ENCODE peak calls at places on chromosomes 5 and 9, in seven cellular contexts. One of them, this sample, is unnamed. For H3K9me3, the result is how much of the 10 kb centered on the place peaks cover.

GRCh38 chr5:2776338-2777302 is 25.1 kb upstream of the IRX2 start:
- DNase-seq in SK-N-SH: no peak
- DNase-seq in CD8-positive, alpha-beta memory T cell: no peak
- DNase-seq in A549: no peak
- DNase-seq in sigmoid colon: no peak
- DNase-seq in ascending aorta: no peak
- DNase-seq in H9: no peak
- DNase-seq in this sample: no peak

GRCh38 chr9:116467740-116468351 is 219.3 kb upstream of the TRIM32 start:
- DNase-seq in CD8-positive, alpha-beta memory T cell: no peak
- DNase-seq in SK-N-SH: no peak
- DNase-seq in ascending aorta: no peak
- DNase-seq in H9: no peak
- DNase-seq in A549: no peak
- DNase-seq in sigmoid colon: no peak
- DNase-seq in this sample: no peak

GRCh38 chr5:142736247-142736632 is 33.9 kb upstream of the ARHGAP26 start:
- DNase-seq in CD8-positive, alpha-beta memory T cell: no peak
- DNase-seq in A549: no peak
- DNase-seq in ascending aorta: no peak
- DNase-seq in sigmoid colon: no peak
- DNase-seq in H9: no peak
- DNase-seq in SK-N-SH: no peak
- DNase-seq in this sample: no peak

GRCh38 chr9:64773491-64773931 is 511.5 kb downstream of the FOXD4L5 start:
- DNase-seq in ascending aorta: no peak
- DNase-seq in SK-N-SH: peak
- DNase-seq in sigmoid colon: no peak
- DNase-seq in H9: peak
- DNase-seq in CD8-positive, alpha-beta memory T cell: peak
- DNase-seq in A549: no peak
- DNase-seq in this sample: peak

GRCh38 chr5:94788527-94788926 is 170.1 kb downstream of the SLF1 start:
- DNase-seq in H9: no peak
- DNase-seq in ascending aorta: no peak
- DNase-seq in A549: no peak
- DNase-seq in CD8-positive, alpha-beta memory T cell: no peak
- DNase-seq in SK-N-SH: no peak
- DNase-seq in sigmoid colon: no peak
- DNase-seq in this sample: no peak

GRCh38 chr5:179325296-179326031 is 19.8 kb downstream of the ADAMTS2 start:
- DNase-seq in sigmoid colon: peak
- DNase-seq in H9: no peak
- DNase-seq in A549: no peak
- DNase-seq in ascending aorta: no peak
- DNase-seq in SK-N-SH: no peak
- DNase-seq in CD8-positive, alpha-beta memory T cell: no peak
- DNase-seq in this sample: no peak

GRCh38 chr9:70435948-70436347 is 21.5 kb upstream of the KLF9 start:
- DNase-seq in A549: no peak
- DNase-seq in H9: no peak
- DNase-seq in sigmoid colon: no peak
- DNase-seq in CD8-positive, alpha-beta memory T cell: no peak
- DNase-seq in SK-N-SH: no peak
- DNase-seq in ascending aorta: no peak
- DNase-seq in this sample: no peak

GRCh38 chr9:115548826-115549225 is 430.9 kb upstream of the TNC start:
- DNase-seq in A549: no peak
- DNase-seq in sigmoid colon: no peak
- DNase-seq in H9: no peak
- DNase-seq in CD8-positive, alpha-beta memory T cell: no peak
- DNase-seq in ascending aorta: no peak
- DNase-seq in SK-N-SH: no peak
- DNase-seq in this sample: peak

GRCh38 chr9:121770415-121771273 is 119.2 kb downstream of the DAB2IP start:
- DNase-seq in H9: no peak
- DNase-seq in SK-N-SH: no peak
- DNase-seq in ascending aorta: no peak
- DNase-seq in CD8-positive, alpha-beta memory T cell: no peak
- DNase-seq in sigmoid colon: peak
- DNase-seq in A549: no peak
- DNase-seq in this sample: no peak

GRCh38 chr5:115888027-115888426 is 46.3 kb downstream of the AP3S1 start:
- DNase-seq in A549: no peak
- DNase-seq in H9: no peak
- DNase-seq in sigmoid colon: no peak
- DNase-seq in CD8-positive, alpha-beta memory T cell: no peak
- DNase-seq in ascending aorta: no peak
- DNase-seq in SK-N-SH: no peak
- DNase-seq in this sample: no peak

GRCh38 chr5:57032151-57032551 is 80.2 kb upstream of the MIER3 start:
- DNase-seq in H9: no peak
- DNase-seq in CD8-positive, alpha-beta memory T cell: no peak
- DNase-seq in A549: peak
- DNase-seq in sigmoid colon: no peak
- DNase-seq in SK-N-SH: no peak
- DNase-seq in ascending aorta: no peak
- DNase-seq in this sample: no peak

GRCh38 chr9:100670719-100671118 is 92.8 kb downstream of the CAVIN4 start:
- DNase-seq in ascending aorta: no peak
- DNase-seq in A549: no peak
- DNase-seq in CD8-positive, alpha-beta memory T cell: no peak
- DNase-seq in SK-N-SH: no peak
- DNase-seq in H9: no peak
- DNase-seq in sigmoid colon: no peak
- DNase-seq in this sample: no peak

GRCh38 chr5:82100303-82101077 is 128.7 kb downstream of the ATG10 start:
- DNase-seq in H9: peak
- DNase-seq in ascending aorta: no peak
- DNase-seq in sigmoid colon: no peak
- DNase-seq in A549: peak
- DNase-seq in SK-N-SH: no peak
- DNase-seq in CD8-positive, alpha-beta memory T cell: no peak
- DNase-seq in this sample: no peak

GRCh38 chr5:150912312-150912814 is 7.6 kb upstream of the ZNF300 start:
- DNase-seq in ascending aorta: no peak
- DNase-seq in SK-N-SH: no peak
- DNase-seq in CD8-positive, alpha-beta memory T cell: no peak
- DNase-seq in H9: no peak
- DNase-seq in sigmoid colon: no peak
- DNase-seq in A549: no peak
- DNase-seq in this sample: no peak
- H3K9me3 ChIP-seq in ascending aorta: half or more
- H3K9me3 ChIP-seq in SK-N-SH: under half
- H3K9me3 ChIP-seq in CD8-positive, alpha-beta memory T cell: under half
- H3K9me3 ChIP-seq in H9: half or more
- H3K9me3 ChIP-seq in sigmoid colon: under half
- H3K9me3 ChIP-seq in A549: under half
- H3K9me3 ChIP-seq in this sample: under half

GRCh38 chr9:1235650-1236401 is 185.7 kb downstream of the DMRT2 start:
- DNase-seq in ascending aorta: no peak
- DNase-seq in sigmoid colon: no peak
- DNase-seq in A549: no peak
- DNase-seq in H9: no peak
- DNase-seq in SK-N-SH: no peak
- DNase-seq in CD8-positive, alpha-beta memory T cell: no peak
- DNase-seq in this sample: peak
- H3K9me3 ChIP-seq in ascending aorta: under half
- H3K9me3 ChIP-seq in sigmoid colon: under half
- H3K9me3 ChIP-seq in A549: under half
- H3K9me3 ChIP-seq in H9: under half
- H3K9me3 ChIP-seq in SK-N-SH: under half
- H3K9me3 ChIP-seq in CD8-positive, alpha-beta memory T cell: under half
- H3K9me3 ChIP-seq in this sample: under half

GRCh38 chr5:150895431-150896428 is 9.1 kb downstream of the ZNF300 start:
- DNase-seq in CD8-positive, alpha-beta memory T cell: no peak
- DNase-seq in A549: no peak
- DNase-seq in SK-N-SH: no peak
- DNase-seq in sigmoid colon: no peak
- DNase-seq in H9: no peak
- DNase-seq in ascending aorta: no peak
- DNase-seq in this sample: peak
- H3K9me3 ChIP-seq in CD8-positive, alpha-beta memory T cell: half or more
- H3K9me3 ChIP-seq in A549: half or more
- H3K9me3 ChIP-seq in SK-N-SH: half or more
- H3K9me3 ChIP-seq in sigmoid colon: half or more
- H3K9me3 ChIP-seq in H9: half or more
- H3K9me3 ChIP-seq in ascending aorta: half or more
- H3K9me3 ChIP-seq in this sample: half or more

GRCh38 chr5:27472875-27473274 is 434.5 kb upstream of the CDH9 start:
- DNase-seq in H9: no peak
- DNase-seq in A549: peak
- DNase-seq in CD8-positive, alpha-beta memory T cell: no peak
- DNase-seq in sigmoid colon: no peak
- DNase-seq in ascending aorta: no peak
- DNase-seq in SK-N-SH: no peak
- DNase-seq in this sample: peak
- H3K9me3 ChIP-seq in H9: under half
- H3K9me3 ChIP-seq in A549: under half
- H3K9me3 ChIP-seq in CD8-positive, alpha-beta memory T cell: under half
- H3K9me3 ChIP-seq in sigmoid colon: under half
- H3K9me3 ChIP-seq in ascending aorta: under half
- H3K9me3 ChIP-seq in SK-N-SH: under half
- H3K9me3 ChIP-seq in this sample: under half

GRCh38 chr9:96817973-96818372 is 36.3 kb downstream of the ZNF782 start:
- DNase-seq in CD8-positive, alpha-beta memory T cell: no peak
- DNase-seq in SK-N-SH: no peak
- DNase-seq in A549: no peak
- DNase-seq in ascending aorta: no peak
- DNase-seq in sigmoid colon: no peak
- DNase-seq in H9: no peak
- DNase-seq in this sample: no peak

GRCh38 chr9:96813607-96814006 is 35.7 kb upstream of the ZNF510 start:
- DNase-seq in CD8-positive, alpha-beta memory T cell: no peak
- DNase-seq in sigmoid colon: no peak
- DNase-seq in ascending aorta: no peak
- DNase-seq in SK-N-SH: no peak
- DNase-seq in A549: no peak
- DNase-seq in H9: no peak
- DNase-seq in this sample: no peak

GRCh38 chr9:96818535-96818934 is 35.8 kb downstream of the ZNF782 start:
- DNase-seq in SK-N-SH: no peak
- DNase-seq in A549: no peak
- DNase-seq in CD8-positive, alpha-beta memory T cell: no peak
- DNase-seq in sigmoid colon: no peak
- DNase-seq in H9: no peak
- DNase-seq in ascending aorta: no peak
- DNase-seq in this sample: peak
- H3K9me3 ChIP-seq in SK-N-SH: half or more
- H3K9me3 ChIP-seq in A549: half or more
- H3K9me3 ChIP-seq in CD8-positive, alpha-beta memory T cell: half or more
- H3K9me3 ChIP-seq in sigmoid colon: under half
- H3K9me3 ChIP-seq in H9: half or more
- H3K9me3 ChIP-seq in ascending aorta: half or more
- H3K9me3 ChIP-seq in this sample: half or more

GRCh38 chr5:141349917-141350619 is at the start of gene PCDHGB1:
- DNase-seq in A549: peak
- DNase-seq in CD8-positive, alpha-beta memory T cell: peak
- DNase-seq in ascending aorta: no peak
- DNase-seq in sigmoid colon: no peak
- DNase-seq in H9: peak
- DNase-seq in SK-N-SH: peak
- DNase-seq in this sample: peak
- H3K9me3 ChIP-seq in A549: under half
- H3K9me3 ChIP-seq in CD8-positive, alpha-beta memory T cell: under half
- H3K9me3 ChIP-seq in ascending aorta: half or more
- H3K9me3 ChIP-seq in sigmoid colon: under half
- H3K9me3 ChIP-seq in H9: under half
- H3K9me3 ChIP-seq in SK-N-SH: under half
- H3K9me3 ChIP-seq in this sample: under half

This sample was measured in SJCRH30.